ENCODE peak calls at places on chromosomes 13 and 19, in five cellular contexts. C is WERI-Rb-1, L is lung, M is stomach, T is brain microvascular endothelial cell. O is an unnamed sample.

GRCh38 chr19:31497709-31498108 is 148.5 kb upstream of the TSHZ3 start:
- DNase-seq in C (no peak), L (no peak), M (no peak), T (no peak), O (no peak)

GRCh38 chr19:47633516-47633915 is 24.6 kb downstream of the BICRA start:
- DNase-seq in C (no peak), L (no peak), M (no peak), T (no peak), O (no peak)

GRCh38 chr19:13997637-13997962 is 8.5 kb downstream of the RFX1 start:
- DNase-seq in C (no peak), L (no peak), M (no peak), T (no peak), O (no peak)

GRCh38 chr13:43374621-43375020 is 351.2 kb downstream of the DNAJC15 start:
- DNase-seq in C (no peak), L (no peak), M (no peak), T (peak), O (no peak)

GRCh38 chr13:29702912-29703351 is 107.4 kb upstream of the SLC7A1 start:
- DNase-seq in C (no peak), L (no peak), M (no peak), T (peak), O (no peak)

GRCh38 chr19:22784051-22784450 is at the start of gene ZNF99:
- DNase-seq in C (peak), L (peak), M (no peak), T (no peak), O (peak)

GRCh38 chr19:49799271-49799797 is 13.8 kb downstream of the FUZ start:
- DNase-seq in C (no peak), L (no peak), M (no peak), T (no peak), O (no peak)

GRCh38 chr13:104920091-104920490 is 1615.4 kb downstream of the EFNB2 start:
- DNase-seq in C (peak), L (no peak), M (no peak), T (no peak), O (no peak)

GRCh38 chr19:18128044-18128443 is 24.9 kb upstream of the PIK3R2 start:
- DNase-seq in C (no peak), L (no peak), M (no peak), T (no peak), O (no peak)

GRCh38 chr13:113364371-113364932 is 522 bp upstream of the GRTP1 start:
- DNase-seq in C (peak), L (no peak), M (no peak), T (no peak), O (no peak)

GRCh38 chr13:101451641-101452040 is 834 bp upstream of the ITGBL1 start:
- DNase-seq in C (no peak), L (no peak), M (no peak), T (no peak), O (no peak)

GRCh38 chr19:3975637-3976087 is 4.8 kb upstream of the DAPK3 start:
- DNase-seq in C (no peak), L (no peak), M (no peak), T (no peak), O (no peak)

GRCh38 chr13:43005460-43006236 is 13.6 kb upstream of the EPSTI1 start:
- DNase-seq in C (no peak), L (no peak), M (no peak), T (no peak), O (no peak)

GRCh38 chr19:11963566-11964355 is 1.1 kb upstream of the ZNF763 start:
- DNase-seq in C (peak), L (peak), M (peak), T (peak), O (peak)

GRCh38 chr13:44574466-44574855 is 1.7 kb downstream of the TSC22D1 start:
- DNase-seq in C (no peak), L (no peak), M (no peak), T (no peak), O (no peak)
- H3K27ac ChIP-seq in C (no peak), L (no peak), M (peak), T (peak), O (no peak)

GRCh38 chr19:19464339-19465098 is 50.8 kb downstream of the TSSK6 start:
- DNase-seq in C (no peak), L (no peak), M (peak), T (peak), O (no peak)
- H3K27ac ChIP-seq in C (no peak), L (peak), M (peak), T (peak), O (peak)

GRCh38 chr19:28402701-28403290 is 810.2 kb downstream of the UQCRFS1 start:
- DNase-seq in C (no peak), L (no peak), M (no peak), T (no peak), O (no peak)

GRCh38 chr19:28400953-28401671 is 811.8 kb downstream of the UQCRFS1 start:
- DNase-seq in C (no peak), L (no peak), M (no peak), T (no peak), O (no peak)

GRCh38 chr19:28399187-28399586 is 813.8 kb downstream of the UQCRFS1 start:
- DNase-seq in C (no peak), L (no peak), M (no peak), T (no peak), O (no peak)

GRCh38 chr19:28403698-28404099 is 809.3 kb downstream of the UQCRFS1 start:
- DNase-seq in C (no peak), L (no peak), M (no peak), T (no peak), O (no peak)

DNA sequence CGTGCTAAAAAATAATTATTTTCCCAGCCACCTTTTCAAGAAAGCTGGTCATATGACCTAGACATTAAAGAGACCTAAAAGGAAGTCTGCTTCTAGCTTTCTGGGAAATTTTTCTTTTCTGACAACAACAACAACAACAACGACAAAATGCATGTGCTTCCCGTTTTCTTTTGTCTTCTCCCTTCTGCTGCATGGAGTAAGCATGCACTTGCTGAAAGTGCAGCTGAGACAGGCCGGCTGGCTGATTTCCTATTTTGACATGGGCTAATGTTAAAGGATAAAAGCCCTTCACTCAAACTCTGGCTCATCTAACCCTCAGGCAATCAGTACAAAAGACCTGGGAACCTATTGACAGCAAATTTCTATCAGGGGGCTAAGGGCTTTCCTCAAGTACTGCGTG is 811.2 kb downstream of the UQCRFS1 start:
- DNase-seq in C (no peak), L (no peak), M (no peak), T (no peak), O (no peak)
- H3K27ac ChIP-seq in C (no peak), L (no peak), M (no peak), T (no peak), O (no peak)

GRCh38 chr19:30375651-30376050 is 3.5 kb downstream of the ZNF536 start:
- DNase-seq in C (no peak), L (no peak), M (peak), T (no peak), O (no peak)
- H3K27ac ChIP-seq in C (no peak), L (no peak), M (no peak), T (no peak), O (peak)

O was measured in caudate nucleus.